ENCODE peak calls at places on chromosomes 7 and 10, in eight cellular contexts. G is endothelial cell of umbilical vein, O is HCT116, Z is breast epithelium, T is transverse colon, E is stomach, Y is H1, S is GM12891. A is an unnamed sample.

GRCh38 chr7:74262639-74263398 is 8.6 kb upstream of the RFC2 start:
- DNase-seq in G (no peak), O (no peak), Z (no peak), T (no peak), E (no peak), Y (no peak), S (no peak), A (no peak)

GRCh38 chr7:105776068-105776790 is 100.2 kb downstream of the ATXN7L1 start:
- DNase-seq in G (peak), O (peak), Z (peak), T (peak), E (peak), Y (peak), S (no peak), A (no peak)

GRCh38 chr10:8279598-8279997 is 225.1 kb downstream of the GATA3 start:
- DNase-seq in G (no peak), O (no peak), Z (no peak), T (no peak), E (no peak), Y (no peak), S (no peak), A (no peak)

GRCh38 chr7:149771199-149771636 is 2.2 kb downstream of the ZNF467 start:
- DNase-seq in G (peak), O (no peak), Z (peak), T (peak), E (peak), Y (no peak), S (no peak), A (no peak)

GRCh38 chr7:155842496-155843265 is 30.4 kb upstream of the SHH start:
- DNase-seq in G (no peak), O (no peak), Z (no peak), T (no peak), E (peak), Y (no peak), S (no peak), A (no peak)

GRCh38 chr7:157554393-157555238 is 217.8 kb downstream of the DNAJB6 start:
- DNase-seq in G (no peak), O (no peak), Z (no peak), T (no peak), E (no peak), Y (no peak), S (no peak), A (no peak)

GRCh38 chr7:48511021-48511579 is 339.8 kb downstream of the ABCA13 start:
- DNase-seq in G (no peak), O (no peak), Z (no peak), T (no peak), E (no peak), Y (no peak), S (no peak), A (no peak)

GRCh38 chr10:7797582-7797981 is 9.6 kb downstream of the ATP5F1C start:
- DNase-seq in G (peak), O (peak), Z (no peak), T (no peak), E (no peak), Y (no peak), S (no peak), A (no peak)

GRCh38 chr7:156600496-156600895 is 40.1 kb upstream of the RNF32 start:
- DNase-seq in G (no peak), O (no peak), Z (no peak), T (no peak), E (no peak), Y (no peak), S (no peak), A (no peak)

GRCh38 chr10:16521311-16522016 is at the start of gene C1QL3:
- DNase-seq in G (no peak), O (no peak), Z (no peak), T (no peak), E (peak), Y (peak), S (peak), A (peak)

DNA sequence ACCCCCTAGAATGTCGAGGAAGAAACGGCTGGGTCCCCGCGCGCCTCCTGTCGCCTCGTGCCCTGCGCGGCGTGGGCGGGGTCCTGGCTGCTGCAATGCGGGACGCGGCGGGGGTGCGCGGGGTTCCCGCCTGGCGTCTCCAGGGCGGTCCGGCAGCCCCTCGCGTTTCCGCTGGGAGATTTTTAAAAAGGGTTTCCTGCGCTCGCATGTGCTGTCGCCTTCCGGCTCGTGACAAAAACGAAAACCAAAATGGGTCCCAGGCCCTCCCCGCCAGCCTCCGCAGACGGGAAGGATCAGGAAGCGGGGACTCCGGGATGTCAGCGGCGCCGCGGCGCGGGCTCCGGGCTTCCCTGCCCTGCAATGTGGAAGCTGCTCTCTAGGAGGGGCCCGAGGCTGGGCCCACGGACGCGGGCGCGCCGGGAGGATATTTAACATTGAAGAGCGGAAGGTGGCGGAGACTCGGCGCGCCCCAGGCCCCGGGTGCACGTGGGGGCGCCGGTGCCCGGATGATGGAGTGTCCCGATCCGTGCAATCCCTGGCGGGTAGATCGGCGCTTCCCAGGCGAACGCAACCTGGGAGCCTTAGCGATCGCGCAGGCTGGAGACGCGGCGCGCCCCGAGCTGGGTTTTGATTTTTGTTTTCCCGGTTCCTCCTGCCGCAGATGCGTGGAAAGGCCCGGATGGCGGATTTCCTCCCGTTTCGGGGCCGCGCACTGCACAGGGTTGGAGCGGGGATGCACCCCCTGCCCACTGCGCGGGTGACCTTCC is 1.0 kb downstream of the PFKP start:
- DNase-seq in G (peak), O (no peak), Z (peak), T (peak), E (peak), Y (peak), S (peak), A (peak)
- TF ChIP-seq POLR2AphosphoS5 in G (peak), O (peak), Z (no peak), T (no peak), E (no peak), Y (no peak), S (no peak), A (no peak)

GRCh38 chr7:152872745-152873118 is 113.2 kb downstream of the ACTR3B start:
- DNase-seq in G (no peak), O (no peak), Z (no peak), T (no peak), E (no peak), Y (no peak), S (no peak), A (no peak)
- TF ChIP-seq POLR2A in G (no peak), O (no peak), Z (no peak), T (no peak), E (no peak), Y (no peak), S (no peak), A (no peak)

DNA sequence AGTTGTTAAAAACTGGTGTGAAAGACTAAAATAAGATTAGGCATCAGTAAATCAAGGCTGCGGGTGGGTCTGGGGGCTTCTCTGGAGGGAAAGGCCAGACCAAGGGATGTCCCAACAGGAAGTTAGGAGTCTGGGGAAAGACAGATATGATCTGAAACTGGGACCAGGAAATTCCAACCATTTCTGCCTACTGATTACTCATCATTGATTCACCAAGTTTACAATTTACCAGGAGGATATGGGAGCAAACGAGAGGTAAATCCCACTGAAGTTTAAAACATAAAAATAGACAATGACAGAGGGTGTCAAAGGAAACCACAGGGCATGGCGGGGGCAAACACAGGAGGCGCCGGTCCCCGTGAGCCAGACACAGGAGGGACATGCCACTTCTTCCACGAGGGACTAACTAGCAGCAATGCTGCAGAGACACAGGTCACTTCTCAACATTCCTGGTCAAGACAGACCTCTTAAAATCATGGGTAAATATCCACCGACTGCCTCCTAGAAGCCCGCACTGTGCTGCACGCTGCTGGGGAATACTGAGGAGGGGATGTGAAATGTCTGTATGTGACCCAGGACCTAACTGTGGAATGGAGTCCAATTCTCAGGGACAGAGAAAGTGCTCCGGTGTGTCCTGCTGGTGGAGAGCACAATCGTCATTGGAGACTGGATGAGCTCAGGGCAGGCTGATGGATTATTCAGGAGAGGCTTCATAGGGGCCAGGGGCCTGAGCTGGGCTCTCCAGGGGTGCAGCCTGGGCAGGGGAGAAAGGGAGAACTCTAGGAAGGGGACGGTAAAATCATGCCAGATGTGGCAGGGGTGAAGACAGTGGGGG is 153.4 kb upstream of the KLF14 start:
- DNase-seq in G (peak), O (peak), Z (no peak), T (no peak), E (no peak), Y (peak), S (no peak), A (no peak)
- TF ChIP-seq POLR2AphosphoS5 in G (peak), O (peak), Z (no peak), T (no peak), E (no peak), Y (no peak), S (no peak), A (no peak)

GRCh38 chr10:23439920-23440875 is 1.3 kb downstream of the OTUD1 start:
- DNase-seq in G (peak), O (no peak), Z (no peak), T (peak), E (peak), Y (peak), S (peak), A (peak)

GRCh38 chr10:23437987-23438546 is 808 bp upstream of the OTUD1 start:
- DNase-seq in G (no peak), O (no peak), Z (no peak), T (no peak), E (no peak), Y (peak), S (no peak), A (no peak)

GRCh38 chr10:23439452-23439919 is 611 bp downstream of the OTUD1 start:
- DNase-seq in G (no peak), O (no peak), Z (no peak), T (no peak), E (no peak), Y (no peak), S (no peak), A (no peak)

GRCh38 chr10:23435378-23435777 is 3.5 kb upstream of the OTUD1 start:
- DNase-seq in G (no peak), O (no peak), Z (no peak), T (no peak), E (no peak), Y (no peak), S (no peak), A (no peak)

DNA sequence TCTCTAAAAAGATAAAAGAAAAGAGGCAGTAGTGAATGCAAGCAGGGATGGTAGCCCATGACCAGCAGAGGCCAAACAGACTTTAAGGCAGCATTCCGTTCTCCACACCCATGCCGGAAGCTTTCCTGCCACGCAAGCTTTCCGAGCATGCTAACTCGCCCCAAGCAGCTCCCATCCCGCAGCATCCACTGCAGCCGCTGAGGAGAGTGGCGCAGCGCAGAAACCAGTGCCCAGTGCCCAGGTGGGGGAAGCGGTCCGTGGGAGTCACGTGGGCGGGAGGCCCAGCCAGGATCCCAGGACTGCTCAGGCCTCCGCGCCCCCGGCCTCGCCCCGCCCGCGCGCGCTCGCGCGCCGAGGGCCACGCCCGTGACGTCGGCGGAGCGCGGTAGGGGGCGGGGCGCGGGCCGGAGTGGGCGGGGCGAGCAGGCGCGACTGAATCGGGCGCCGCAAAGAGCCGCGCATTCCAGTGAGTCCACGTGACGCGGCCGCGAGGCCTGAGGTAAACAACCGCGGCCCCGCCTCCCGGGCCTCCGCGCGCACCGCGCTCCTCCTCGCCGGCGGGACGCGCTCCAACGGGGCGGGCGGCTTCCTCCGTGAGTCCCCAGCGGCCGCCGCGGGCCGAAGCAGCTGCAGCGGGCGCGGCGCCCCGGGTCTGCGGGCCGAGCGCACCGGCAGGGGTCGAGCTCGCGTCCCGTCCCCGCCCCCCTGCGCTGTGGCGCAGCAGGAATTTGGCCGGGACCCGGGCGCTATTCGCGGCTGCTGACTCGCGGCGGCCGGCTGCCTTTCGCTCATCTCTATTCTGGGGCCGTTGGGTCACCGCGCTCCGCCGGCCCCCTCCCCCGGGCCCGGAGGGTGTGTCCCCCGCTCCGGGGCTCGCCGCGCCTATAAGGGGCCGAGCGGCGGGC is at the start of gene OTUD1:
- DNase-seq in G (peak), O (peak), Z (peak), T (peak), E (peak), Y (peak), S (peak), A (peak)
- TF ChIP-seq POLR2A in G (no peak), O (no peak), Z (no peak), T (peak), E (no peak), Y (peak), S (no peak), A (peak)

DNA sequence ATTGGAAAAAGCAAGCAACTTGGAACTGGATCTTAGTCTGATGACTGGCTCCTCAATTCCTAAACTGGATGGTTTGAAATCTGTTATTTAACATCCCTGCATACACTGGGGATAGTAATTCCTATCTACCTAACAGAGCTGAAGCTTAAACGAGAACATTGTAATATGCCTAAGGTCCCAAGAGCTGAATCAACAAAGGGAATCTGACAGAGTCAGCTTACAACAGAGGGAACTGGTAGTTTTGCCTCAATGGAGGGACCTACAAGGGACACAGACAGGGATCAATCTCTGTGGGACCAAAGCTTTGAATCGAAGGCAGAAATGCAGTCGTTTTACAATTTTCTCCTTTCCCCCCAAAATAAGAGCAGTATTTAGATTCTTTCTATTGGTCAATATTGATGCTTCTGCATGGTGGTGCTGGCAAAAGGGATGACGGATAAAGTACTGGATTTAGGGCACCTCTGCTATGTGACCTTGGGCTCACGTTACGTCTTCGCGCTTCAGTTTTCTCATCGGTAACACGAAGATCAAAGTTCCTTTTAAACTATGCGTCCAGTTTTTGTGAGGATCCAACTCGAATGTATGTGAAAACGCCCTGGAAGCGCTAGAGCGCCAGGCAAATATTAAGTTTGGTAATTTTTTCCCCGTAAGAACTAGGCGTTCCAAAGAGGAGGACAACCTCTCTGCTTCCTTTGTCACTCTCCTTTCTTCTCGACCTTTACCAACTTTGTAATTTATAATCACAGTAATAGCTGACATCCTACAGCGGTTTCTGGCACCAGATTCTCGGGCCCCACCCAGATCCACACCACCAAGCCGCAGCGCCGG is 1.1 kb downstream of the ACTR1A start:
- DNase-seq in G (no peak), O (no peak), Z (no peak), T (no peak), E (no peak), Y (no peak), S (no peak), A (no peak)
- TF ChIP-seq POLR2AphosphoS5 in G (peak), O (peak), Z (no peak), T (no peak), E (no peak), Y (no peak), S (no peak), A (no peak)

DNA sequence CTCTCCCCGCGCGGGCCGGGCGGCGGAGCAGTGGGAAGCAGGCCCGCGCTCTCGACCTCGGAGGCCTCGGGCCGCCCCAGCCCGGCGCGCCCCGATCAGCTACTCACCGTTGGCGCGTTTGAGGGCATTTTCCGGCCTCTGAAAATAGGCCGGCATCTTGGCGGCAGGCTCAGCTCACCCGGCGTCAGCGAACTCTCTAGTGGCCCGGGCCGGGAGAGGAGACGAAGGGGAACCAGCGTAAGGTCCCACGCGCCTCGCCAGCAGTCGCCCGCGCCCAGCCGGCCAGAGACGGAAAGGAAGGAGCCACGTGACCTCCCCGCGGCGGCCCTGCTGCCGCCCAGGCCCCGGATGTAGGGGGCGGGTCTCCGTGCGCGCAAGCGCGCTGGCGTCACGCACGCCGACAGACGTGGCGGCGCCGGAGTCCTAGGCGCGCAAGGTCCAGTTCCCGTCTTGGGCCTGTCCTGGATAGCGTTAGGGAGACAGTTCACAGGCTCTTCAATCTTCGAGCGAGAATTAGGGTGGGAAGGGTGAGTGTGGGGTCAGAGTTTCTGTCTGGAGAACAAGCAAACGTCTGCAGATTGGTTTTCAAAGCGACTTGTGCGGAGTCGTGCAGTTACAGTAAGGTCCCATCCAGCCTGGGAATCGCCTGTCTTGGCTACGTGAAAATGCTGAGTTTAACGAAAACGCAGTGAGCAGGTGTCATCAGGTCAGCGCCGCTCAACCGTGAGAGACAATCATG is at the start of gene EIF3A:
- DNase-seq in G (peak), O (peak), Z (peak), T (peak), E (peak), Y (peak), S (peak), A (peak)
- TF ChIP-seq POLR2A in G (peak), O (peak), Z (peak), T (peak), E (no peak), Y (peak), S (peak), A (peak)

GRCh38 chr10:86440874-86441838 is 74.6 kb upstream of the GRID1 start:
- DNase-seq in G (peak), O (no peak), Z (no peak), T (no peak), E (no peak), Y (no peak), S (no peak), A (no peak)

GRCh38 chr10:86436963-86437362 is 70.4 kb upstream of the GRID1 start:
- DNase-seq in G (no peak), O (no peak), Z (no peak), T (no peak), E (no peak), Y (no peak), S (no peak), A (no peak)

GRCh38 chr10:86439544-86439943 is 72.9 kb upstream of the GRID1 start:
- DNase-seq in G (no peak), O (no peak), Z (peak), T (peak), E (peak), Y (no peak), S (no peak), A (no peak)

GRCh38 chr10:86437447-86437846 is 70.9 kb upstream of the GRID1 start:
- DNase-seq in G (no peak), O (no peak), Z (no peak), T (no peak), E (no peak), Y (no peak), S (no peak), A (no peak)

DNA sequence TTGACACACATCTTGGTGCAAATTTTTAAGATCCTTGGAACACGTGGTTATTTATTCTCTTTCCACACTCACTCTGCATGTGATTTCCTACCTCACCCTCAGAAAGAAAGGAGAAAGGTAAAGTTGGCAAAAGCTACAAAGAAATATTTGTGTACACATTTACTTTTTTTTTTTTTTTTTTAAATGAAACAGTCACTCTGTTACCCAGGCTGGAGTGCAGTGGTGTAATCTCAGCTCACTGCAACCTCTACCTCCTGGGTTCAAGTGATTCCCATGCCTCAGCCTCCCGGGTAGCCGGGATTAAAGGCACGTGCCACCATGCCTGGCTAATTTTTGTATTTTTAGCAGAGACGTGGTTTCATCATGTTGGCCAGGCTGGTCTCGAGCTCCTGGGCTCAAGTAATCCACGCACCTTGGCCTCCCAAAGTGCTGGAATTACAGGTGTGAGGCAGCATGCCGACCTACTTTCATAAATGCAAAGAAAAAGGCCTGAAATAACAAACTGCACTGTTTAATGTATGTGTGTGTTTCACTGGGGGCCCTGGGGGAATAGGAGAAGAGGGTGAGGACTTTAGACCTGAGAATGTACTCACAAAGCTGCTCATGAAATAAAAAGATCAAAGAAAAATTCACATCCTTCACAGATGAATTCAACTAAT is 71.6 kb upstream of the GRID1 start:
- DNase-seq in G (no peak), O (no peak), Z (no peak), T (no peak), E (no peak), Y (no peak), S (no peak), A (no peak)
- TF ChIP-seq POLR2AphosphoS5 in G (no peak), O (no peak), Z (no peak), T (no peak), E (no peak), Y (no peak), S (no peak), A (no peak)

GRCh38 chr10:22319559-22320558 is 1.0 kb upstream of the BMI1 start:
- DNase-seq in G (peak), O (no peak), Z (no peak), T (no peak), E (no peak), Y (no peak), S (no peak), A (no peak)
- TF ChIP-seq POLR2A in G (no peak), O (peak), Z (no peak), T (no peak), E (no peak), Y (no peak), S (no peak), A (no peak)

A was measured in GM12892.